ENCODE peak calls at places on chromosomes 2 and 18, in nine cellular contexts. D, G, J, F, B, R, C, Y and I are unnamed samples.

GRCh38 chr2:112547333-112547732 is 5.1 kb downstream of the POLR1B start:
- DNase-seq in J (peak; percentile 96), Y (peak; percentile 38), C (peak; percentile 67), D (no peak), G (no peak), B (no peak), R (no peak), F (no peak), I (no peak)

GRCh38 chr18:61917870-61918269 is 25.1 kb upstream of the RNF152 start:
- DNase-seq in Y (no peak), G (no peak), J (no peak), D (no peak), R (no peak), B (no peak), C (no peak), F (no peak), I (no peak)

GRCh38 chr2:178761759-178762371 is 45.4 kb downstream of the TTN start:
- DNase-seq in G (no peak), J (peak; percentile 18), Y (no peak), R (peak; percentile 6), B (no peak), C (peak; percentile 72), F (peak; percentile 74), D (peak; percentile 16), I (peak; percentile 35)

GRCh38 chr2:191217580-191217979 is 27.6 kb upstream of the MYO1B start:
- DNase-seq in G (no peak), F (no peak), R (peak; percentile 55), J (no peak), Y (no peak), B (no peak), C (peak; percentile 59), D (no peak), I (no peak)

GRCh38 chr2:238238311-238238765 is 1.5 kb downstream of the HES6 start:
- DNase-seq in F (no peak), R (no peak), J (no peak), B (no peak), C (no peak), G (no peak), D (no peak), Y (no peak), I (no peak)

GRCh38 chr2:232970051-232970450 is 43.0 kb downstream of the NGEF start:
- DNase-seq in D (no peak), F (no peak), Y (no peak), B (no peak), R (no peak), C (no peak), G (no peak), J (peak; percentile 19), I (no peak)

GRCh38 chr18:11994708-11995444 is 13.6 kb downstream of the IMPA2 start:
- DNase-seq in D (no peak), G (no peak), B (no peak), R (peak; percentile 68), Y (peak; percentile 19), J (peak; percentile 89), F (no peak), C (peak; percentile 11), I (peak; percentile 57)

GRCh38 chr2:33240178-33240577 is 236.3 kb upstream of the RASGRP3 start:
- DNase-seq in R (no peak), Y (no peak), B (no peak), D (no peak), G (no peak), F (no peak), C (peak; percentile 53), J (peak; percentile 87), I (peak; percentile 57)

GRCh38 chr2:191582355-191582754 is 95.6 kb upstream of the NABP1 start:
- DNase-seq in Y (no peak), D (no peak), G (no peak), J (peak; percentile 91), B (no peak), F (no peak), R (peak; percentile 12), C (peak; percentile 79), I (peak; percentile 79)

GRCh38 chr2:176087330-176088047 is 3.7 kb upstream of the EVX2 start:
- DNase-seq in J (no peak), Y (no peak), F (no peak), R (no peak), G (no peak), C (no peak), B (no peak), D (no peak), I (no peak)

GRCh38 chr2:30446602-30447148 is 371 bp upstream of the LCLAT1 start:
- DNase-seq in C (no peak), G (no peak), F (no peak), R (no peak), B (no peak), D (no peak), Y (no peak), J (no peak), I (no peak)

GRCh38 chr18:34544930-34545329 is 165.2 kb upstream of the DTNA start:
- DNase-seq in B (no peak), D (no peak), G (no peak), Y (no peak), F (no peak), R (no peak), J (no peak), C (no peak), I (no peak)

GRCh38 chr2:118669639-118670038 is 177.8 kb downstream of the EN1 start:
- DNase-seq in F (no peak), G (no peak), R (no peak), Y (no peak), C (no peak), D (no peak), J (no peak), B (no peak), I (no peak)
- H3K4me3 ChIP-seq in F (no peak overlapping the region), G (no peak overlapping the region), R (no peak overlapping the region), Y (no peak overlapping the region), C (no peak overlapping the region), D (no peak overlapping the region), J (no peak overlapping the region), B (no peak overlapping the region), I (no peak overlapping the region)

GRCh38 chr2:106140091-106140490 is 54.0 kb downstream of the UXS1 start:
- DNase-seq in B (no peak), R (no peak), J (no peak), Y (no peak), D (no peak), C (no peak), G (no peak), F (no peak), I (no peak)

GRCh38 chr2:106140913-106141312 is 53.2 kb downstream of the UXS1 start:
- DNase-seq in C (no peak), F (peak; percentile 43), R (no peak), Y (no peak), D (no peak), B (no peak), J (no peak), G (no peak), I (no peak)

GRCh38 chr2:106139575-106139935 is 54.5 kb downstream of the UXS1 start:
- DNase-seq in B (no peak), G (no peak), F (peak; percentile 47), Y (no peak), R (no peak), J (no peak), C (no peak), D (no peak), I (no peak)

GRCh38 chr2:106138904-106139574 is 55.1 kb downstream of the UXS1 start:
- DNase-seq in F (peak; percentile 41), J (no peak), C (no peak), D (no peak), Y (no peak), B (no peak), R (no peak), G (no peak), I (no peak)

DNA sequence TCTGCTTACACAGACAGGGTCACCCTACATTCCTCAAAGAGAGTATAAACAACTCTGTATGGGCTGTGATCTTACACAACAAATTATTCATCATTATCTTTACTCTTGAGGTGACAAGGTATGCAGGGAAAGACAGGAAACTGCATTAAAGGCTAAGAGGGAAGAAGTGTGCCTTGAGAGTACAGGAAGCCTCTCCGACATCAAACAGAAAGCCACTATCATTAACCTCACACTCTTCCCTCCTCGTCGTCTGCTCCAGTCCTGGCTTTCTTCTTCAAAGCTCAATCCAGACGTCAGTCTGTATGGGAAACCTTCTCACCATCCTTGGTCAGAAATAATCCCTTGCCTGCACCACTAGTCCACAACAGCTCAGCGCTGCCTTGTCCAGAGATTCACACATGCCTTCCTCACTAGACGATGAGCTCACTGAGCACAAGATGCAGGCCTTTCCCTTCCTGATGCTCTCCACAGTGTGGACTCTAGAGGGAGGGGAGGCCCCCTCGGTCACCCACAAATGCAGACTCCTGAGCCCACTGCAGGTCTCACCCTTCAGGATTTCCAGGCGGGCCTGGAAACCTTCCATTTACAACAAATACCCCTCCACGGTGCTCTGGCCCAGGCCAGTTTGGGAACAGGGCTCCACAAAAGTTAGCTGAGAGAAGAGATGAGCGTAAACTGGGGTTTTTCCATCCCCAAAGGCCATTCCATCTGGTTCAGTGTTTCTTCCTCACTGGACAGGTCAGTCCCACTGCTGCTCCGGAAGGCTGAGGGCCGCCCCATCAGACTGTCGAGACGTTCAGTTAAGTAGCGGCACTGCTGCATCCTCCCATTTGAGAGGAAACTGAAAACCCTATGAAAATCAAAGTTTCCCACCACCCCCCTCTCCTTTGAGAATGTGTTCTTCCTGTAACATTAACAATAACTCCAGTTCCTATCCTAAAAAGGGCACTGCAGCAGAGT is 55.9 kb downstream of the UXS1 start:
- DNase-seq in G (no peak), Y (no peak), B (no peak), C (no peak), J (no peak), R (no peak), F (peak; percentile 51), D (no peak), I (no peak)
- H3K4me3 ChIP-seq in G (no peak overlapping the region), Y (no peak overlapping the region), B (peak overlapping the region; percentile 44), C (no peak overlapping the region), J (no peak overlapping the region), R (no peak overlapping the region), F (peak overlapping the region; percentile 5), D (peak overlapping the region; percentile 2), I (no peak overlapping the region)

DNA sequence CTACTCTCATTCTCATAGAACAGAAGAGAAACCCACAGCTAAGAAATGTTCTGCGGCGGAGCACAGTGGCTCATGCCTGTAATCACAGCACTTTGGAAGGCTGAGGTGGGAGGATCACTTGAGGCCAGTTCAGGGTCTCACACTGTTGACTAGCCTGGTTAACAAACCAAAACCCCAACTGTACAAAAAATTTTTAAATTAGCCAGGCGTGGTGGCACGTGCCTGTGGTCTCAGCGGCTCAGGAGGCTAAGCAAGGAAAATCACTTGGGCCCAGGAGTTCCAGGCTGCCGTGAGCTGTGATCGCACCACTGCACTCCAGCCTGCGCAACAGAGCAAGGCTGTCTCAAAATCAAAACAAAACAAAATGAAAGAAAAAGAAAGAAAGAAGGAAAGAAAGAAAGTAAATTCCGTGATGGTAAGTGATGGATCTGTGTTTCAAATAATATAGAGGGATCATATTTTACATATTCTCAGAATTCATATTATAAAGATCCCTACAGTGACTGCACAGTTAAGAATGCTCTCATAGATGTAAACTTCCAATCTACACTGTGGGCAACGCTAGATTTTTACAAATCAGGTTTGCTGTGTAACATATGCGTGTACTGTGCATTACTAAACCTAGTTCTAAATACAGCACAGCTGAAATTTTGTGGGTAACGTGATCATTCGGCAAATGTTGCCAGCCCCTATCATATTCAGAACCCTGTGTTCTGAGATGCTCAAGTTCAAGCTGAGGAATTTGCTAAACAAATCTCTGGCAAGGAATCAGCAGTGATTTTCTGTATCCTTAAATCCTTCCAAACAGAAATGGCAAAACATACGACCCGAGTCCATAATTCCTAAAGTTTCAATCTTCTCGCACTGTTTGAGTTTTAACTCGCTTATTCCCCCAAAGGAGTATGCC is 1.2 kb upstream of the RAB12 start:
- DNase-seq in G (no peak), R (no peak), C (peak; percentile 49), D (no peak), F (peak; percentile 77), B (no peak), J (peak; percentile 73), Y (no peak), I (no peak)
- H3K4me3 ChIP-seq in G (no peak overlapping the region), R (no peak overlapping the region), C (peak overlapping the region; percentile 43), D (peak overlapping the region; percentile 58), F (peak overlapping the region; percentile 86), B (no peak overlapping the region), J (peak overlapping the region; percentile 56), Y (no peak overlapping the region), I (no peak overlapping the region)

GRCh38 chr18:37289423-37289822 is 276.2 kb downstream of the CELF4 start:
- DNase-seq in B (no peak), C (no peak), Y (no peak), F (no peak), R (no peak), D (no peak), J (no peak), G (peak; percentile 46), I (no peak)
- H3K4me3 ChIP-seq in B (no peak overlapping the region), C (no peak overlapping the region), Y (no peak overlapping the region), F (no peak overlapping the region), R (no peak overlapping the region), D (no peak overlapping the region), J (no peak overlapping the region), G (no peak overlapping the region), I (no peak overlapping the region)